ENCODE peak calls at places on chromosomes 16 and 17, in nine cellular contexts. K is heart right ventricle, Z is H9, D is tibial artery, B is neural progenitor cell, P is spleen, S is adrenal gland, G is Caco-2, O is pancreas. I is an unnamed sample.

GRCh38 chr16:19245326-19245925 is 40.1 kb upstream of the CLEC19A start:
- DNase-seq in K (no peak), Z (no peak), D (no peak), B (no peak), P (no peak), S (no peak), G (peak; percentile 38), O (no peak), I (no peak)

GRCh38 chr17:33561935-33562334 is 268.8 kb upstream of the ASIC2 start:
- DNase-seq in K (no peak), Z (no peak), D (no peak), B (no peak), P (no peak), S (no peak), G (no peak), O (no peak), I (no peak)

GRCh38 chr17:80424261-80424660 is 9.3 kb downstream of the ENDOV start:
- DNase-seq in K (no peak), Z (no peak), D (no peak), B (no peak), P (no peak), S (no peak), G (no peak), O (no peak), I (no peak)

GRCh38 chr17:50101346-50102163 is 6.4 kb downstream of the PDK2 start:
- DNase-seq in K (peak; percentile 70), Z (peak; percentile 54), D (no peak), B (peak; percentile 40), P (no peak), S (peak; percentile 66), G (no peak), O (peak; percentile 53), I (no peak)

GRCh38 chr16:78926723-78927200 is 673.8 kb downstream of the MAF start:
- DNase-seq in K (no peak), Z (no peak), D (no peak), B (no peak), P (no peak), S (no peak), G (no peak), O (no peak), I (no peak)

GRCh38 chr16:11990672-11991390 is 14.3 kb downstream of the SNX29 start:
- DNase-seq in K (no peak), Z (no peak), D (no peak), B (no peak), P (no peak), S (no peak), G (no peak), O (no peak), I (no peak)

GRCh38 chr17:32314636-32315035 is 27.3 kb downstream of the C17orf75 start:
- DNase-seq in K (no peak), Z (no peak), D (no peak), B (no peak), P (no peak), S (no peak), G (no peak), O (no peak), I (no peak)

GRCh38 chr17:27868565-27868964 is 24.6 kb downstream of the LYRM9 start:
- DNase-seq in K (no peak), Z (no peak), D (no peak), B (no peak), P (no peak), S (no peak), G (peak; percentile 66), O (no peak), I (no peak)

DNA sequence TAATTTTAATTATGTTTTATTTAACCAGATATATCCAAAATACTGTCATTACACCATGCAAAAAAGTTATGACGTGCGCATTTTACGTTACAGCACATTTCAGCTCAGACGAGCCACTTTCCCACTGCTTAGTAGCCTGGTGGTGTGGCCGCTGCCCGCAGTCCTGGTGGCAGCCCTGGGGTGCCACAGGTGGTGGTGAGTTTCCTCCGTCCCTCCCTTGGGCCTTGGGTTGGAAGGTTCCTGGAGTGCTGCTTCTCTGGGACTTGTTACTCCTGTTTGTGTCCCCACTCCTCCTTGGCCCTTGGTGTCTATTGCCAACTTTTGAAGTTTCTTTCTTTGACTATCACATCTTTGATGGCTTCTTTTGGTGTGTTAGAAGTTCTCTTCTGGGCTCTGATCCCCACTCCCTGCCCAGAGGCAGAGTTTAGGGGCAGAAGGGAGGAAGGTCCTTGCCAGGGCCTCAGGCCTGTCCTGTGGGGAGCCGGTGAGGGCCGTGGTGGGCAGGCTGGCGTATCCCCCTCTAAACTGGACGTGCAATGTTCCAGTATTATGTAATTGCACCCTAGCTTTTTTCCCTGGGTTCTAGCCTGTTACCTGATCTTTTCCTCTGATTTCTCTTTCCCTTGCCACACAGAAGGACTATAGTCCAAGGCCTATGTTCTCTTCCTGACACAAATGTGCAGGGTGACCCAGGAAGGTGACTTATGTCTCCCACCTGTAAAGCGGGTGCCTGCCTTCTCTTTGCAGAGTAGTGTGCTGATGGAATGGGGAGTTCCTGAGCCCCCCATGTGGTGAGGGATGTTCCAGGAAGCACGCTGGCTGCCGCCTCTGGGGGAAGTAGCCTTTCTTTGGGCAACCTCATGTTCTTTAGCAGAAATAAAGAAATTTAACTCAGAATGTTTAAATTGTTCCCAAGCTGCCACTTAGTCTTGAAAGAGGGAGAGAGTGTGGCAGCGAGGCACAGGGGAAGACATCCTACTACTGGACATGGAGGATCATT is 8.4 kb downstream of the MPRIP start:
- DNase-seq in K (no peak), Z (peak; percentile 23), D (peak; percentile 15), B (no peak), P (no peak), S (no peak), G (peak; percentile 27), O (no peak), I (no peak)
- H3K4me1 ChIP-seq in K (peaks cover 93% of the 10 kb centered on the region), Z (no peaks in the 10 kb centered on the region), D (peaks cover 13% of the 10 kb centered on the region), B (peaks cover 4% of the 10 kb centered on the region), P (peaks cover 97% of the 10 kb centered on the region), S (peaks cover 37% of the 10 kb centered on the region), G (peaks cover 17% of the 10 kb centered on the region), O (peaks cover 41% of the 10 kb centered on the region), I (peaks cover 7% of the 10 kb centered on the region)

GRCh38 chr16:52469091-52469490 is 77.9 kb downstream of the TOX3 start:
- DNase-seq in K (no peak), Z (no peak), D (no peak), B (no peak), P (no peak), S (no peak), G (no peak), O (no peak), I (no peak)

GRCh38 chr16:52463904-52464303 is 83.0 kb downstream of the TOX3 start:
- DNase-seq in K (no peak), Z (no peak), D (no peak), B (no peak), P (no peak), S (no peak), G (no peak), O (no peak), I (no peak)

GRCh38 chr16:52469775-52470174 is 77.2 kb downstream of the TOX3 start:
- DNase-seq in K (no peak), Z (no peak), D (no peak), B (no peak), P (no peak), S (no peak), G (no peak), O (no peak), I (peak; percentile 38)

GRCh38 chr16:52467753-52468152 is 79.2 kb downstream of the TOX3 start:
- DNase-seq in K (no peak), Z (no peak), D (no peak), B (no peak), P (no peak), S (no peak), G (no peak), O (no peak), I (no peak)

DNA sequence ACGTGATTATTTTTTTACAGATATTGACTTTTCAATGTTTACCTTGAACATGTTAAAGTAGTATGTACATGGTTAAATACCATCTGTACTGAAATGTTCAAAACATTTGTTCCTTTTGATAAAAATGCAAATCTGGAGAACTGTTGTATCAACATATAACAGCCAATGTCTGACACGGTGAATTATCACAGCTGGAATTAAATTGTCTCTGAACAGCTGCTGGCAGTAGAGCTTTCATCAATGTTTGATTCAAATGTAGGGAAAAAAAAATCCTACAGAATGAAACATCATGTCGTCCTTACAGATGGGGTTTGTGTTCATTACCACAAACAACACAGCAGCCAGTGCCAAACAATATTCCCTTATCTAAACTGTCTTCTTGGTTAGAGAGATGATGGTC is 79.9 kb downstream of the TOX3 start:
- DNase-seq in K (no peak), Z (no peak), D (no peak), B (no peak), P (no peak), S (no peak), G (no peak), O (no peak), I (no peak)
- TF ChIP-seq CTCF in K (no peak), Z (no peak), D (no peak), B (no peak), P (no peak), S (no peak), G (no peak), O (no peak), I (no peak)

GRCh38 chr16:81496742-81497141 is 52.1 kb downstream of the CMIP start:
- DNase-seq in K (no peak), Z (no peak), D (no peak), B (no peak), P (peak; percentile 45), S (no peak), G (no peak), O (no peak), I (no peak)

GRCh38 chr16:81499576-81500380 is 55.2 kb downstream of the CMIP start:
- DNase-seq in K (no peak), Z (no peak), D (no peak), B (no peak), P (peak; percentile 60), S (no peak), G (no peak), O (no peak), I (peak; percentile 61)

GRCh38 chr16:81498351-81498750 is 53.7 kb downstream of the CMIP start:
- DNase-seq in K (no peak), Z (no peak), D (no peak), B (no peak), P (peak; percentile 67), S (no peak), G (no peak), O (no peak), I (no peak)

GRCh38 chr16:81495321-81496234 is 51.0 kb downstream of the CMIP start:
- DNase-seq in K (no peak), Z (no peak), D (peak; percentile 66), B (no peak), P (peak; percentile 90), S (no peak), G (no peak), O (no peak), I (no peak)

DNA sequence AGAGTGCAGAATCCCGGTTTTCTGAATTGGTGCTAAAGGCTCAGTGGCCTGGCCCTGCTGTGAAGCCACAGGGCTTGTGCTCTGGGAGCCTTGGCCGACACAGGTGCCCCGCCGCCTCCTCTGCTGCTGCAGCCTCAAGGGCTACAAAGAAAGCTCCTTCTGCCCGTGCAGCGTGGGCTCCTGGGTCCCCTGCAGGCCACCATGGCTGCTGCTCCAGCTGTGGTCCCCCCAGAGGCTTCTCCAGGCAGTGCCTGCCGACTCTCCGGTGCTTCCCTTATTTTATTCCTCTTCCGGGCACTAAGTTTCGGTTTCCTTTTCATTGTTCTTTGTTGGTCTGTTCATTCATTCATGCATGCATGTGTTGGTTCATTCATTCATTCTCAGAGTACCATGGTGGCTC is 53.1 kb downstream of the CMIP start:
- DNase-seq in K (no peak), Z (no peak), D (no peak), B (no peak), P (peak; percentile 80), S (no peak), G (no peak), O (no peak), I (no peak)
- H3K4me1 ChIP-seq in K (peaks cover 40% of the 10 kb centered on the region), Z (no peaks in the 10 kb centered on the region), D (no peaks in the 10 kb centered on the region), B (peaks cover 5% of the 10 kb centered on the region), P (peaks cover 97% of the 10 kb centered on the region), S (peaks cover 9% of the 10 kb centered on the region), G (peaks cover 16% of the 10 kb centered on the region), O (peaks cover 30% of the 10 kb centered on the region), I (peaks cover 23% of the 10 kb centered on the region)

DNA sequence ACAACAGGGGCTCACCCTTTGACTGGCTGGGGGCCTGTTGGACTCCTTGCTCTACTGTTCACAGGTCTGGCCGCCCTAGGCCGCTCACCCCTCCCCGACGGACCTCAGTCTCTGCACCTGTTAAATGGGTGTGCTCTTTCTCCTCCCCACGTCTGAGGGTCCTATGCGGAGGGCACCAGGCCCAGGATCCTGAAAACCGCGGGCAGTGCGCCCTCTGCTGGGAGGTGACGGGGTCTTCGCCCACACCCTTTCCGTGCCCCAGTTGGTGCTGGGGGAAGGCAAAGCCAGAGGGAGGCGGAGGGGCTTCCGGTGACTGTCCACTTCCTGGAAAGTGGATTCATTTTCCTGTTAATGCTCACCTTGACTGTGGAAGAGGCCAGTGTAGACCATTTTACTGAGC is 1010.9 kb downstream of the KCNJ18 start:
- DNase-seq in K (no peak), Z (no peak), D (no peak), B (no peak), P (no peak), S (no peak), G (no peak), O (no peak), I (no peak)
- TF ChIP-seq CTCF in K (no peak), Z (no peak), D (no peak), B (peak; percentile 5), P (no peak), S (no peak), G (no peak), O (no peak), I (no peak)